ENCODE peak calls at places on chromosomes 16 and 17, in five cellular contexts. J is A549, Z is HCT116, U is SK-N-SH, N is GM23338. R is an unnamed sample.

GRCh38 chr17:66764559-66764958 is 70.4 kb upstream of the CACNG5 start:
- DNase-seq in N (no peak), J (no peak), U (no peak), Z (no peak), R (no peak)

GRCh38 chr16:87068751-87069150 is 248.4 kb downstream of the C16orf95 start:
- DNase-seq in Z (no peak), N (no peak), U (no peak), J (no peak), R (no peak)

GRCh38 chr16:76787394-76787793 is 403.6 kb upstream of the MON1B start:
- DNase-seq in J (no peak), N (no peak), Z (no peak), U (no peak), R (no peak)

GRCh38 chr17:81306491-81306890 is 11.4 kb upstream of the SLC38A10 start:
- DNase-seq in U (no peak), N (no peak), Z (no peak), J (no peak), R (no peak)

GRCh38 chr17:40854175-40854814 is 12.7 kb downstream of the KRT12 start:
- DNase-seq in N (no peak), U (no peak), J (peak), Z (peak), R (peak)

GRCh38 chr16:75083826-75084225 is 32.8 kb downstream of the LDHD start:
- DNase-seq in N (no peak), U (no peak), J (no peak), Z (no peak), R (no peak)

GRCh38 chr17:8830141-8830540 is 31.0 kb upstream of the MFSD6L start:
- DNase-seq in J (no peak), N (no peak), Z (no peak), U (no peak), R (no peak)

GRCh38 chr17:2593846-2594656 is 597 bp downstream of the PAFAH1B1 start:
- DNase-seq in N (peak), U (peak), Z (peak), J (peak), R (no peak)

DNA sequence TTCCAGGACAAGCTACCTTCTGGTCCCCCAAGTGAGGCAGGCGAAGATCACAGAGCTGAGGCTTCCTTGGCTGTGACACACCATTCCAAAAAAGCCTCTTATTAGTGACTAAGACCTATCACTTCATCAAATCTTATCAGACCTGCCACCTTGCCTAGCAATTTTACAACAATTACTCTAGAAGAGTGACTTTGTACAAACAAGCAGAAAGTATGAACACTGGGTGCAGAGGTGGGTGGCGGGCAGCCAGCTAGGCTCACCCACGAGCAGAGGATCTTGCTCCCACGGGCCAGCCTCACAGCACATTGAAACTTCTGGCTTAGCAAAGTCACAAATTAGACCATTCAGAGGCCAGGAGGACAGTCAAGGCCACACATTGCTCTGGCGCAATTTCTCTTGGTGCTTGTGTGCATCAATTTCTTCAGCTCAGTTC is 2.2 kb upstream of the ICAM2 start:
- DNase-seq in J (no peak), U (no peak), Z (no peak), N (no peak), R (no peak)
- TF ChIP-seq REST in J (no peak), U (no peak), Z (no peak), N (no peak), R (no peak)

DNA sequence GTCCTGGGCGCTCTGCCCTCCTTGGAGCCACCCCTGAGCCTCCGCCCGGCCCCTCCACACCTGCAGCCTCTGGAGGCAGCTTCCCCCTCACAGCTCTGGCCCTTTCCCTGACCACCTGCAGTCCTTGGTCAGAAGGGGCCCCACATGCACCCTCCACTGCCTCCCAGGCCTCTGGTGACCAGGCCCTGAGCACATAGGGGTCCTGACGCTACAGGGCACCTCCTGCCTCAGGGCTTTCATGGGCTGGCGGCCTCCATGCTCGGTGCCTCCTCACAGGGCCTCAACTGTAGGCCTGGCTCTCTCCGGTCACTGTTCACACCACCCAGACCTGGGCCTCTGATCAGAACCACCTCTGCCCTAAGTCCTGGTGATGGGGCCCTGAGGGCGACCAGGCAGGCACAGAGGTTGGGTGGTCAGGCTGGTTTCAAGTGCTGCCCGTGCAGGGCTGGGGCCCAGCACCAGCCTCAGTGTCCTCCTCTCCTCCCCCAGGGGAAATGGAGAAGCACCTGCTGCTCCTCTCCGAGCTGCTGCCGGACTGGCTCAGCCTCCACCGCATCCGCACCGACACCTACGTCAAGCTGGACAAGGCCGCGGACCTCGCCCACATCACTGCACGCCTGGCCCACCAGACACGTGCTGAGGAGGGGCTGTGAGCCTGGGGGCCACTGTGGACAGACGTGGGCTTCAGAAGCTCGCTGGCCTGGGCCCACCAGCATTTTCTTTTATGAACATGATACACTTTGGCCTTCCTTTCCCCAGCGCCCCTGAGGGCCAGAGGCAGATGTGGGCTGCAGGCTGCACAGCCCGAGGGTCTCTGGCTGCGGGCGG is 3.9 kb downstream of the APRT start:
- DNase-seq in N (no peak), J (no peak), Z (no peak), U (no peak), R (no peak)
- H3K27ac ChIP-seq in N (no peak), J (no peak), Z (peak), U (no peak), R (no peak)

GRCh38 chr16:70642633-70643032 is 3.7 kb upstream of the IL34 start:
- DNase-seq in J (no peak), U (no peak), Z (no peak), N (no peak), R (no peak)

GRCh38 chr16:70634861-70635260 is 11.5 kb upstream of the IL34 start:
- DNase-seq in Z (no peak), J (no peak), N (no peak), U (no peak), R (no peak)

GRCh38 chr16:70644763-70645597 is 1.4 kb upstream of the IL34 start:
- DNase-seq in J (no peak), U (peak), Z (no peak), N (peak), R (no peak)

GRCh38 chr16:70635356-70636016 is 10.9 kb upstream of the IL34 start:
- DNase-seq in N (peak), J (no peak), Z (no peak), U (no peak), R (no peak)

DNA sequence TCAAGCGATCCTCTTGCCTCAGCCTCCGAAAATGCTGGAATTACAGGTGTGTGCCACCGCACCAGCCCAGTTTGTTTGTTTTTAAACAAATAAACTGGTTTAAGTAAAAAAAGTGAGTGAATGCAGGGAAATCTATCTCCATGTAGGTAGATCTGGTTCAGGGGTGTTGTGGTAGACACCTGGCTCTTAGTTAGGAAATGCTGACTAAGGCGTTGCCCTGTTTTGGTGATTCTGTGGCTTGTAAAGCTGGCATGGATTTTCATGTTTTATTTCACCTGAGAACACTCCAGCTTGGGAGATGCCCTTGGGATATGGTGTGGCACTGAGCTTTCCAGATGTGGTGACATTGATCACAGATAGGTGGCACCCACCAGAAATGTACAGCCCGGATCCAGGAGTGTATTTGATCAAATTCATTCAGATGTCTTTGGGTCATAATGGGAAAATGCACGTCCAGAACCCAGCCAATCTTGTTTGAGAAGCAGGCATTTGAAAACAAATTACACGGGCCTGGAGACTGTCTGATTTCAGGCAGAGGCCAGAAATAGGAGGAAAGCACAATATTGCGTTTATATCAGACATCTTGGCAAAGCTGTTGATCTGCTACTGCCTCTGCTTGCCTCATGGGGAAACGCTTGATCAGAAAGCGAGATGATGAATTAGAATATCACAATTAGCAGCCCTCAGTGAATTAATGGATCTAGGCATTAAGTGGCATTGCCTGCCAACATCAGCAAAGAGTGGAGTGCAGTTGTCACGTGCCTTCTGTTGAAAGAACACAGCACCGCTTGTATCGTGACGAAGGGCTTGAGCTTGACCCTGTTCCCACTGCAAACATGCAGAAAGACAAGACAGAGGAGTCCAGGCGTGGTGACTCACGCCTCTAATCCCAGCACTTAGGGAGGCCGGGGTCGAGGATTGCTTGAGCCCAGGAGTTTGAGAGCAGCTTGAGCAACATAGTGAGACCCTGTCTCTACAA is 7.3 kb upstream of the IL34 start:
- DNase-seq in Z (no peak), U (peak), N (no peak), J (no peak), R (no peak)
- TF ChIP-seq REST in Z (no peak), U (no peak), N (no peak), J (no peak), R (no peak)

GRCh38 chr16:88685156-88686061 is 898 bp downstream of the SNAI3 start:
- DNase-seq in J (peak), U (peak), N (peak), Z (no peak), R (no peak)
- H3K27ac ChIP-seq in J (peak), U (no peak), N (no peak), Z (peak), R (no peak)

GRCh38 chr16:58615280-58615679 is 14.3 kb downstream of the CNOT1 start:
- DNase-seq in N (no peak), J (no peak), Z (no peak), U (no peak), R (no peak)
- TF ChIP-seq REST in N (no peak), J (no peak), Z (no peak), U (no peak), R (no peak)

DNA sequence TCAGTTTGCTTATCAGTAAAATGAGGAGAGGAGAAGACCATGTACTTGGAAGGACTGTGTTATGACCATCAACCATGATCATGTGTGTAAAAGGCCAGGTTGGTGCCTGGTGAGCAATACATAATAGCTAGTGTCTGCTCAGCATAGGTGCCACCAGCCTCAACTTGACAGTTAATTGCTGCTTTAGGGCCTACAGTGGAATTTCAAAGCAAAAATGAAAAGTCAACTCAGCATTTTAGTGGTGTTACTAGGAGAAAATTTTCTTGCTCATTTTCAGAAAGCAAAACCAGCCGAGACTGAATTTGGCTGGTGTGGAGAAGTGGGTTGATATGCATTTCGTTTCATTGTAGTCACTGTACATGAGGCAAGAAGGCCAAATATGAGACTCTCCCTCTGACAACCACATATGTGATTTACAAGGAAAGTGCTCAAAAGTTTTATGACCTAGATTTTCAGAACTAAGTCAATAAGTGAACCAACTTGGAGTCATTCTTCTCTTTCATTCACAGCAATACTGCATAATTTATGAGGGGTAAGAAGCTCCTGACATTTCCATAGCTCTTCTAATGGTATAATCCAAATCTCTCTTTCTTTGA is 53.9 kb downstream of the DUSP14 start:
- DNase-seq in N (no peak), Z (no peak), U (no peak), J (no peak), R (no peak)
- H3K27ac ChIP-seq in N (no peak), Z (no peak), U (no peak), J (no peak), R (no peak)

GRCh38 chr17:72182256-72182890 is 61.6 kb downstream of the SOX9 start:
- DNase-seq in N (peak), J (peak), U (no peak), Z (no peak), R (no peak)

GRCh38 chr17:72187544-72187943 is 66.7 kb downstream of the SOX9 start:
- DNase-seq in U (no peak), Z (no peak), N (no peak), J (no peak), R (no peak)

GRCh38 chr17:72185571-72185970 is 64.8 kb downstream of the SOX9 start:
- DNase-seq in N (no peak), U (no peak), Z (no peak), J (no peak), R (no peak)

GRCh38 chr17:72183194-72183685 is 62.4 kb downstream of the SOX9 start:
- DNase-seq in U (no peak), Z (no peak), J (peak), N (no peak), R (no peak)

GRCh38 chr17:72184805-72185204 is 64.0 kb downstream of the SOX9 start:
- DNase-seq in U (no peak), J (no peak), Z (no peak), N (no peak), R (no peak)
- TF ChIP-seq REST in U (no peak), J (no peak), Z (no peak), N (no peak), R (no peak)

GRCh38 chr17:75624714-75625345 is 8.4 kb upstream of the SMIM5 start:
- DNase-seq in J (no peak), U (no peak), N (no peak), Z (no peak), R (no peak)
- H3K27ac ChIP-seq in J (no peak), U (no peak), N (no peak), Z (no peak), R (no peak)

R was measured in Panc1.